ENCODE peak calls at places on chromosomes 13 and 19, in eight cellular contexts. One of them, this sample, is unnamed.

GRCh38 chr13:43154839-43155238 is 131.5 kb downstream of the DNAJC15 start:
- DNase-seq in stimulated activated CD4-positive, alpha-beta T cell treated with anti-CD3 and anti-CD28 coated beads, Interleukin-15, amount 100 ng/mL, for 48 hours: no peak
- DNase-seq in GM18507: no peak
- DNase-seq in NCI-H774: no peak
- DNase-seq in AG04450: no peak
- DNase-seq in cardiac muscle cell: no peak
- DNase-seq in hypothalamus: no peak
- DNase-seq in CD4-positive, alpha-beta T cell: no peak
- DNase-seq in this sample: no peak

GRCh38 chr13:37138169-37138568 is 32.7 kb upstream of the CSNK1A1L start:
- DNase-seq in stimulated activated CD4-positive, alpha-beta T cell treated with anti-CD3 and anti-CD28 coated beads, Interleukin-15, amount 100 ng/mL, for 48 hours: no peak
- DNase-seq in GM18507: no peak
- DNase-seq in NCI-H774: no peak
- DNase-seq in AG04450: no peak
- DNase-seq in cardiac muscle cell: no peak
- DNase-seq in hypothalamus: no peak
- DNase-seq in CD4-positive, alpha-beta T cell: no peak
- DNase-seq in this sample: no peak

GRCh38 chr19:51719251-51719901 is 4.4 kb downstream of the HAS1 start:
- DNase-seq in stimulated activated CD4-positive, alpha-beta T cell treated with anti-CD3 and anti-CD28 coated beads, Interleukin-15, amount 100 ng/mL, for 48 hours: no peak
- DNase-seq in GM18507: no peak
- DNase-seq in NCI-H774: no peak
- DNase-seq in AG04450: no peak
- DNase-seq in cardiac muscle cell: peak; percentile 15
- DNase-seq in hypothalamus: no peak
- DNase-seq in CD4-positive, alpha-beta T cell: no peak
- DNase-seq in this sample: no peak

GRCh38 chr19:33374406-33374703 is 846 bp downstream of the CEBPG start:
- DNase-seq in stimulated activated CD4-positive, alpha-beta T cell treated with anti-CD3 and anti-CD28 coated beads, Interleukin-15, amount 100 ng/mL, for 48 hours: no peak
- DNase-seq in GM18507: no peak
- DNase-seq in NCI-H774: no peak
- DNase-seq in AG04450: no peak
- DNase-seq in cardiac muscle cell: peak; percentile 42
- DNase-seq in hypothalamus: no peak
- DNase-seq in CD4-positive, alpha-beta T cell: no peak
- DNase-seq in this sample: no peak

GRCh38 chr19:54995561-54995960 is 29.4 kb downstream of the NLRP2 start:
- DNase-seq in stimulated activated CD4-positive, alpha-beta T cell treated with anti-CD3 and anti-CD28 coated beads, Interleukin-15, amount 100 ng/mL, for 48 hours: no peak
- DNase-seq in GM18507: no peak
- DNase-seq in NCI-H774: no peak
- DNase-seq in AG04450: no peak
- DNase-seq in cardiac muscle cell: no peak
- DNase-seq in hypothalamus: no peak
- DNase-seq in CD4-positive, alpha-beta T cell: no peak
- DNase-seq in this sample: no peak

GRCh38 chr13:49021953-49022352 is 46.2 kb downstream of the FNDC3A start:
- DNase-seq in stimulated activated CD4-positive, alpha-beta T cell treated with anti-CD3 and anti-CD28 coated beads, Interleukin-15, amount 100 ng/mL, for 48 hours: no peak
- DNase-seq in GM18507: no peak
- DNase-seq in NCI-H774: no peak
- DNase-seq in AG04450: no peak
- DNase-seq in cardiac muscle cell: no peak
- DNase-seq in hypothalamus: no peak
- DNase-seq in CD4-positive, alpha-beta T cell: no peak
- DNase-seq in this sample: no peak

GRCh38 chr13:52001120-52001731 is 10.0 kb downstream of the ATP7B start:
- DNase-seq in stimulated activated CD4-positive, alpha-beta T cell treated with anti-CD3 and anti-CD28 coated beads, Interleukin-15, amount 100 ng/mL, for 48 hours: no peak
- DNase-seq in GM18507: peak; percentile 42
- DNase-seq in NCI-H774: peak; percentile 6
- DNase-seq in AG04450: peak; percentile 11
- DNase-seq in cardiac muscle cell: peak; percentile 56
- DNase-seq in hypothalamus: no peak
- DNase-seq in CD4-positive, alpha-beta T cell: peak; percentile 7
- DNase-seq in this sample: no peak

GRCh38 chr13:41562541-41563178 is 105.3 kb downstream of the RGCC start:
- DNase-seq in stimulated activated CD4-positive, alpha-beta T cell treated with anti-CD3 and anti-CD28 coated beads, Interleukin-15, amount 100 ng/mL, for 48 hours: no peak
- DNase-seq in GM18507: no peak
- DNase-seq in NCI-H774: no peak
- DNase-seq in AG04450: no peak
- DNase-seq in cardiac muscle cell: no peak
- DNase-seq in hypothalamus: no peak
- DNase-seq in CD4-positive, alpha-beta T cell: no peak
- DNase-seq in this sample: no peak

GRCh38 chr13:38921081-38921480 is 69.5 kb downstream of the STOML3 start:
- DNase-seq in stimulated activated CD4-positive, alpha-beta T cell treated with anti-CD3 and anti-CD28 coated beads, Interleukin-15, amount 100 ng/mL, for 48 hours: no peak
- DNase-seq in GM18507: no peak
- DNase-seq in NCI-H774: no peak
- DNase-seq in AG04450: no peak
- DNase-seq in cardiac muscle cell: no peak
- DNase-seq in hypothalamus: no peak
- DNase-seq in CD4-positive, alpha-beta T cell: no peak
- DNase-seq in this sample: no peak

GRCh38 chr13:34155931-34156607 is 338.1 kb downstream of the RFC3 start:
- DNase-seq in stimulated activated CD4-positive, alpha-beta T cell treated with anti-CD3 and anti-CD28 coated beads, Interleukin-15, amount 100 ng/mL, for 48 hours: no peak
- DNase-seq in GM18507: no peak
- DNase-seq in NCI-H774: no peak
- DNase-seq in AG04450: no peak
- DNase-seq in cardiac muscle cell: no peak
- DNase-seq in hypothalamus: no peak
- DNase-seq in CD4-positive, alpha-beta T cell: no peak
- DNase-seq in this sample: no peak

GRCh38 chr13:56510836-56511235 is 629.9 kb upstream of the PRR20A start:
- DNase-seq in stimulated activated CD4-positive, alpha-beta T cell treated with anti-CD3 and anti-CD28 coated beads, Interleukin-15, amount 100 ng/mL, for 48 hours: no peak
- DNase-seq in GM18507: no peak
- DNase-seq in NCI-H774: no peak
- DNase-seq in AG04450: no peak
- DNase-seq in cardiac muscle cell: no peak
- DNase-seq in hypothalamus: no peak
- DNase-seq in CD4-positive, alpha-beta T cell: no peak
- DNase-seq in this sample: no peak

GRCh38 chr13:38685974-38686571 is 804 bp upstream of the FREM2 start:
- DNase-seq in stimulated activated CD4-positive, alpha-beta T cell treated with anti-CD3 and anti-CD28 coated beads, Interleukin-15, amount 100 ng/mL, for 48 hours: no peak
- DNase-seq in GM18507: no peak
- DNase-seq in NCI-H774: no peak
- DNase-seq in AG04450: no peak
- DNase-seq in cardiac muscle cell: peak; percentile 76
- DNase-seq in hypothalamus: no peak
- DNase-seq in CD4-positive, alpha-beta T cell: no peak
- DNase-seq in this sample: no peak

GRCh38 chr13:21871302-21871862 is 200.5 kb downstream of the FGF9 start:
- DNase-seq in stimulated activated CD4-positive, alpha-beta T cell treated with anti-CD3 and anti-CD28 coated beads, Interleukin-15, amount 100 ng/mL, for 48 hours: no peak
- DNase-seq in GM18507: no peak
- DNase-seq in NCI-H774: no peak
- DNase-seq in AG04450: no peak
- DNase-seq in cardiac muscle cell: no peak
- DNase-seq in hypothalamus: no peak
- DNase-seq in CD4-positive, alpha-beta T cell: no peak
- DNase-seq in this sample: no peak